ENCODE peak calls at places on chromosomes 7 and 10, in eight cellular contexts. O, F, U, K, A, C, N and E are unnamed samples.

GRCh38 chr10:10725196-10725595 is 292.5 kb upstream of the CELF2 start:
- DNase-seq in O (no peak), F (no peak), U (no peak), K (no peak), A (no peak), C (no peak), N (no peak), E (no peak)

GRCh38 chr7:44108768-44109750 is 4.9 kb downstream of the AEBP1 start:
- DNase-seq in O (no peak), F (no peak), U (no peak), K (no peak), A (no peak), C (no peak), N (no peak), E (no peak)

GRCh38 chr7:150568714-150569113 is 1.5 kb downstream of the GIMAP4 start:
- DNase-seq in O (no peak), F (no peak), U (no peak), K (no peak), A (peak), C (no peak), N (no peak), E (no peak)

GRCh38 chr7:7405461-7405860 is 130.2 kb downstream of the COL28A1 start:
- DNase-seq in O (no peak), F (no peak), U (no peak), K (peak), A (no peak), C (no peak), N (no peak), E (no peak)

GRCh38 chr10:102779680-102780079 is 35.9 kb downstream of the WBP1L start:
- DNase-seq in O (no peak), F (no peak), U (no peak), K (no peak), A (no peak), C (no peak), N (no peak), E (no peak)

GRCh38 chr7:131300572-131301466 is 26.9 kb upstream of the MKLN1 start:
- DNase-seq in O (no peak), F (no peak), U (no peak), K (no peak), A (no peak), C (no peak), N (no peak), E (no peak)

GRCh38 chr7:142323706-142324105 is 65.8 kb upstream of the PRSS58 start:
- DNase-seq in O (peak), F (peak), U (no peak), K (peak), A (peak), C (peak), N (no peak), E (no peak)

GRCh38 chr7:1169409-1170368 is 9.7 kb upstream of the ZFAND2A start:
- DNase-seq in O (peak), F (peak), U (no peak), K (no peak), A (peak), C (peak), N (peak), E (no peak)

GRCh38 chr7:51774178-51774577 is 457.6 kb upstream of the COBL start:
- DNase-seq in O (no peak), F (no peak), U (no peak), K (no peak), A (no peak), C (no peak), N (no peak), E (no peak)

GRCh38 chr7:105136221-105136620 is 122.2 kb downstream of the KMT2E start:
- DNase-seq in O (no peak), F (no peak), U (peak), K (no peak), A (no peak), C (no peak), N (no peak), E (no peak)

GRCh38 chr7:141045126-141045841 is 28.6 kb upstream of the TMEM178B start:
- DNase-seq in O (no peak), F (no peak), U (no peak), K (no peak), A (no peak), C (no peak), N (peak), E (no peak)

GRCh38 chr7:120168066-120168465 is 104.9 kb upstream of the KCND2 start:
- DNase-seq in O (no peak), F (no peak), U (no peak), K (no peak), A (no peak), C (no peak), N (no peak), E (no peak)

GRCh38 chr7:18087687-18088078 is 60.0 kb upstream of the PRPS1L1 start:
- DNase-seq in O (no peak), F (no peak), U (no peak), K (no peak), A (no peak), C (no peak), N (no peak), E (no peak)

GRCh38 chr7:33845991-33846509 is 59.3 kb upstream of the BMPER start:
- DNase-seq in O (no peak), F (no peak), U (no peak), K (no peak), A (no peak), C (no peak), N (no peak), E (no peak)

GRCh38 chr7:105189859-105190492 is 176.0 kb downstream of the KMT2E start:
- DNase-seq in O (no peak), F (no peak), U (no peak), K (no peak), A (no peak), C (no peak), N (no peak), E (no peak)

GRCh38 chr10:16941865-16942264 is 124.6 kb upstream of the RSU1 start:
- DNase-seq in O (no peak), F (no peak), U (no peak), K (no peak), A (no peak), C (no peak), N (no peak), E (no peak)

DNA sequence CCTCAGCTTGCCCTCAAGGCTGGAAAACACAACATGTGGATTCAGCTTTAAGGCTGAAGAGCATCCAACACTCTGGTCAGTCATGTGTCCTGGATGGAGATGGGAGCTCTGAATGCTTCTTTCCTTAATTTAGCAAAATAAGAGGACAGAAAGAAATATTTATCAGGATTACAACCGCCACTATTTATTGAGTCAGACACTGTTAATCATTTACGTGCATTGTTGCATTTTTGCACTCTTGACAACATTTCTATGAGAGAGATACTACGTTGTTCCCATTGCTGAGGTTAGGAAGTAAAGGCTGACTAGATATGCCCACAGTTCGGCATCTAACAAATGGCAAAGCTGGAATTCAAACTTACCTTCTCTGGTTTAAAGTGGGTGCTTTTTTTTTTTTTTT is 101.8 kb upstream of the KMT2C start:
- DNase-seq in O (no peak), F (no peak), U (no peak), K (no peak), A (no peak), C (no peak), N (no peak), E (no peak)
- H3K27ac ChIP-seq in O (no peak), F (no peak), U (no peak), K (no peak), A (no peak), C (no peak), N (no peak), E (no peak)

GRCh38 chr7:37944737-37945054 is 24.3 kb downstream of the EPDR1 start:
- DNase-seq in O (no peak), F (no peak), U (no peak), K (no peak), A (no peak), C (no peak), N (no peak), E (no peak)

GRCh38 chr7:37947138-37947839 is 26.8 kb downstream of the EPDR1 start:
- DNase-seq in O (no peak), F (no peak), U (no peak), K (no peak), A (no peak), C (no peak), N (no peak), E (no peak)

GRCh38 chr7:37945336-37945735 is 24.9 kb downstream of the EPDR1 start:
- DNase-seq in O (no peak), F (no peak), U (no peak), K (no peak), A (no peak), C (no peak), N (peak), E (no peak)

GRCh38 chr7:37942934-37943610 is 22.6 kb downstream of the EPDR1 start:
- DNase-seq in O (peak), F (no peak), U (peak), K (no peak), A (no peak), C (peak), N (peak), E (no peak)

DNA sequence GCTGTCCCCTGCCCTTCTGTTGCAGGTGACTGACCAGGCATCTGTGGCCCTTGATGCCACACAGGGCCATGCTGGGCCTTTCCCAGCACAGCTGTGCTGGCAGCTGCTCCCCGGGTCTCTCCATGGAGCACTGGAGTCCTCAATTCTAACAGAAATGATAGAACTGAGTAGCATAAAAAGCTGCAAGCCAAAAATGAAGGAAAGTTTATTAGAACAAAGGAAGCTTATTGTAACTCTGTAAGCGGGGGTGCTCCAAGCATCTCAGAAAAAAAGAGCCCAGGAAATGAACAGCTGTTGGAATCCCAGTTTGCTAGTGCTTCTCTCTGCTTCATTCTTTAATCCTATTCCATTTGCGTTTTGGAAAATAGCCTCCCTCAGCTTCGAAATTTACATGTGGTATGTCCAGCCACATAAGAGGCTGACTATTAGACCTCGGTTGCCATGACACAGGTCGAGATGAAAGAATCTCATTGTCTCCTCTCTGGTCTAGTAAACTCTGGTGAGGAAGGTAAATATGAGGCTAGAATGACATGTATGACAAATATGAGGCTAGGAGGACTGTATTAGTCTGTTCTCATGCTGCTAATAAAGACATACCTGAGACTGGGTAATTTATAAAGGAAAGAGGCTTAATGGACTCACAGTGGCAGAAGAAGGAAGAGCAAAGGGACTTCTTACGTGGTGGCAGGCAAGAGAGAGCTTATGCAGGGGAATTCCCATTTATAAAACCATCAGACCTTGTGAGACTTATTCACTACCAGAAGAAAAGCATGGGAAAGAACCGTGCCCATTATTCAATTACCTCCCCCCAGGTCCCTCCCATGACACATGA is 23.7 kb downstream of the EPDR1 start:
- DNase-seq in O (peak), F (no peak), U (no peak), K (no peak), A (no peak), C (no peak), N (no peak), E (no peak)
- H3K27ac ChIP-seq in O (peak), F (no peak), U (no peak), K (no peak), A (no peak), C (peak), N (no peak), E (peak)

DNA sequence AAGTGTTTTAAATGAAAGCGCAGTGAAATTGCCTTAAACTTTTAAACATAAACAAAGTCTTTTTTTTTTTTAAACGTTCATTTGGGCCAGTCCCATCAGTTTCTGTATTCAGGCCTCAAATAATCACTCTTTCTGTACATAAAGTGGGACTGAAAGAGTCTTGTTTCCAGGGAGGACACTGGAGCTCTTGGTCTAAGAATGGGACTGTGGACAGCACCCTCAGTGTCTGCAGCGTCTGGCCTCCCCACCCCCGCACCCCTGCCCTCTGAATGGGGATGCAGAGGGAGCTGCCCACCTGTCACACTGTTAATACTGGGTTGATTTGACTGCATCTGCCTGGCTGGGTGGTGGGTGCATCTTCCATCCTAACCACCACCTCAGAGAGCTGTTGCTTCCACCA is 5.2 kb downstream of the ZNF365 start:
- DNase-seq in O (peak), F (no peak), U (no peak), K (no peak), A (no peak), C (no peak), N (no peak), E (no peak)
- H3K27ac ChIP-seq in O (peak), F (no peak), U (peak), K (no peak), A (no peak), C (peak), N (no peak), E (no peak)

GRCh38 chr7:108009873-108010272 is 6.9 kb upstream of the LAMB1 start:
- DNase-seq in O (no peak), F (no peak), U (no peak), K (no peak), A (no peak), C (no peak), N (no peak), E (no peak)
- H3K27ac ChIP-seq in O (no peak), F (no peak), U (peak), K (no peak), A (no peak), C (peak), N (no peak), E (no peak)

GRCh38 chr7:128076831-128077271 is 45.6 kb upstream of the LRRC4 start:
- DNase-seq in O (no peak), F (no peak), U (no peak), K (no peak), A (no peak), C (no peak), N (no peak), E (no peak)
- H3K27ac ChIP-seq in O (no peak), F (no peak), U (no peak), K (no peak), A (no peak), C (no peak), N (no peak), E (no peak)

GRCh38 chr7:156989766-156990535 is 20.5 kb downstream of the MNX1 start:
- DNase-seq in O (no peak), F (peak), U (no peak), K (no peak), A (no peak), C (no peak), N (no peak), E (no peak)

GRCh38 chr7:156984209-156984891 is 26.1 kb downstream of the MNX1 start:
- DNase-seq in O (no peak), F (no peak), U (no peak), K (no peak), A (no peak), C (no peak), N (no peak), E (no peak)

GRCh38 chr7:156986378-156986777 is 24.1 kb downstream of the MNX1 start:
- DNase-seq in O (no peak), F (no peak), U (no peak), K (no peak), A (no peak), C (no peak), N (no peak), E (no peak)

GRCh38 chr7:156985101-156985967 is 25.1 kb downstream of the MNX1 start:
- DNase-seq in O (no peak), F (no peak), U (no peak), K (no peak), A (no peak), C (no peak), N (no peak), E (no peak)

DNA sequence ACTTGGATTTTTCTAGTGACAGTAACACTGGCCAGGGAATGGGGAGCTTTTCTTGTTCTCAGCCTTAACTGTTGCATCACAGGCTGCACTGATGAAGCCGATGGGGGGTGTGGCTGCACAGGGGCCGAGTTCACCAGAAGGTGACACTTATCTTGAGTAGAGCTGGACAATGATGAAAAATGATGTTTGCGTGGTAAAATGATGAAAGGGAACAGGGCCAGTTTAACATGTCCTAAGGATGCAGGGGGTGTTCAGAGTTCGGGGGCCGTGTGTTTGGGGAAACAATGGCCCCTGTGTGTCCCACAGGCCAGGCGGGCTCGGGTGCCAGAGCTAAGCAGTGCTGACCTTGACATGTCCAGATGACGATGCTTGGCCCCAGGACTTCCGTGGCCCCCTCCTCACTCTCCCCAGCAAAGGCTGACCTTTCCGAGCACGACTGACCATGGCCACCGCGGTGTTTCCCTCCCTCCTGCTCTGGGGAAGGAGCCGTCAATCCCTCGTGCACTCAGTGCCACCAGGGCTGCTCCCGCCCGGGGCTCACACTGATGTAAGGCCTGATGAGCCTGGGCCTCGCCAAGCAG is 21.8 kb downstream of the MNX1 start:
- DNase-seq in O (no peak), F (no peak), U (no peak), K (no peak), A (no peak), C (no peak), N (no peak), E (no peak)
- H3K27ac ChIP-seq in O (no peak), F (no peak), U (no peak), K (no peak), A (no peak), C (no peak), N (no peak), E (no peak)

DNA sequence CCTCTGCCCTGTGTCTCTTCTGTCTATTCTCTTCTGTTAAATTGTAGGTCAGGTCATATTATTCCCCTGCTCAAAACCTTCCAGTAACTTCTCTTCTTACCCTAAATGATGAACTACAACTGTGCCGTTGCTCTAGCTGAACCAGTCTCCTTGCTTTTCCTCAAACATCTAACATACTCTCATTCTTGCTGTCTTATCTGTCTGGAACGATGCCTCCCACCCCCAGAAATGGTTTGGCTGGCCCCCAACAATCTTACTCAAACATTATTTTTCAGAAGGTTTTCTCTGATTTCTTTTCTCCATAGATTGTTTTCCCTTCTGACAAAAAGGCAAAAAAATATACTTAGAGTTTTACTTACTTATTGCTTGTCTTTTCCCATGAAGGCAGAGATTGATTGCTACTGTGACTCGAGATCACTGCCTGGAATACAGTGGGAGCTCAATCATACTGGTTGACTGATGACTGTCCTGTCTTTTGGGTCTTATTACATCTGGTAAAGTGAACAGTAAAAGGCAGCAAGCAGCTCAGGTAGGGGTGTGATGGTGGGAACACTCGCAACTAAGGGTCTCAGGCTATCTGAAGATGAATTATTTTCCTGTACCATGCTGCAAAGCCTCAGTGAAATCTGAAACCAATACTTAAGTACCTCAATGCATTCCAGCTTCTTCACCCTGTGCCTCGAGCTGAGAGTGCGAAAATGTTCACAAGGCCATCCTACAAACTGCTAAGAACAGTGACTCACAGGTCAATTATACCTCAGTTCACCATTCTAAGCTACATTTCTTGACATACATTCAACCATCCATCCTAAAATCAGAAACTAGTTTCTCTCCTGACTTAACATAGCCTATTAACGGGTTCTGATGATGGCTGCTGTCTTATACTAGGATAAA is 67.6 kb downstream of the DNMBP start:
- DNase-seq in O (no peak), F (no peak), U (no peak), K (no peak), A (no peak), C (no peak), N (peak), E (no peak)
- H3K27ac ChIP-seq in O (no peak), F (no peak), U (no peak), K (no peak), A (no peak), C (no peak), N (peak), E (no peak)

DNA sequence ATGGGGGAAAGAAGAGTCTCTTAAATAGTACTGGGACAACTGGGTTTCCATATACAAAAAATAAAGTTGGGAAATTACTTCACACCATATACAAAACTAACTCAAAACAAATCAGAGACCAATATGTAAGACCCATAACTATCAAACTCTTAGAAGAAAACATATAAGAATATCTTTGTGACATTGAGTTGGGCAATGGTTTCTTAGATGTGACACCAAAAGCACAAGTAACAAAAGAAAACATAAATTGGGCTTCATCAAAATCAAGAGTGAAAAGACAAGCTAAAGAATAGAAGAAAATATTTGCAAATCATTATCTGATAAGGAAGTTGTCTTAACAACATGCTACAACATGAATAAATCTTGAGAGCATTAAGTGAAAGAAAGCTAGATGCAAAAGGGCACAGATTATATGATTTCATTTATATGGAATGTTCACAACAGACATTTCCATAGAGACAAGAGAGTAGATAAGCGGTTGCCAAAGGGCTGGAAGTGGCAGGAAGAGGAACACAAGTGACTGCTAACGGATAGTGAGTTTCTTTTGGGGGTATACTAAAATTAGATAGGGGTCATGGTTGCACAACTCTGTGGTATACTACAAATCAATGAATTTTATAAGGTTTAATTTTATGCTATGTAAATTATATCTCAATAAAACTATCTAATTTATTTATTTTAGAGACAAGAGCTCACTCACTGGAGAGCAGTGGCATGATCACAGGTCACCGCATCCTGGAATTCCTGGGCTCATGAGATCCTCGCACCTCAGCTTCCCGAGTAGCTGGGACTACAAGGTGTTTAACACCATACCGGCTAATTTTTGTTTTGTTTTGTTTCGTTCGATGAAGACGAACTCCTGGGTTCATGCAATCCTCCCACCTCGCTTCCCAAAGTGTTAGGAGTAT is 35.4 kb downstream of the JMJD1C start:
- DNase-seq in O (no peak), F (no peak), U (no peak), K (no peak), A (no peak), C (no peak), N (peak), E (no peak)
- H3K27ac ChIP-seq in O (no peak), F (no peak), U (no peak), K (no peak), A (no peak), C (no peak), N (peak), E (no peak)